ENCODE peak calls at places on chromosomes 6 and 20, in four cellular contexts. U is A549, B is transverse colon, Y is HepG2. D is an unnamed sample.

GRCh38 chr6:151078655-151079054 is 161.1 kb upstream of the AKAP12 start:
- DNase-seq in U (no peak), B (no peak), Y (no peak), D (no peak)

GRCh38 chr20:35700625-35701148 is 1.5 kb downstream of the ROMO1 start:
- DNase-seq in U (peak; percentile 22), B (no peak), Y (no peak), D (peak; percentile 18)

GRCh38 chr6:62009445-62009844 is 276.6 kb downstream of the KHDRBS2 start:
- DNase-seq in U (no peak), B (no peak), Y (no peak), D (no peak)

GRCh38 chr20:36097331-36097730 is 57.2 kb upstream of the EPB41L1 start:
- DNase-seq in U (no peak), B (peak; percentile 64), Y (no peak), D (no peak)

GRCh38 chr6:46816626-46817025 is 23.4 kb downstream of the MEP1A start:
- DNase-seq in U (no peak), B (no peak), Y (no peak), D (no peak)

GRCh38 chr6:96777113-96777512 is 60.2 kb downstream of the GPR63 start:
- DNase-seq in U (no peak), B (no peak), Y (no peak), D (no peak)

GRCh38 chr20:45100563-45101245 is at the start of gene KCNS1:
- DNase-seq in U (no peak), B (no peak), Y (peak; percentile 25), D (no peak)

GRCh38 chr6:154232013-154232920 is 124.3 kb downstream of the IPCEF1 start:
- DNase-seq in U (no peak), B (no peak), Y (no peak), D (no peak)

GRCh38 chr6:123986938-123987337 is 183.3 kb downstream of the NKAIN2 start:
- DNase-seq in U (no peak), B (no peak), Y (no peak), D (no peak)

GRCh38 chr6:26596579-26597388 is at the start of gene ABT1:
- DNase-seq in U (peak; percentile 88), B (peak; percentile 98), Y (peak; percentile 99), D (peak; percentile 98)
- TF ChIP-seq EP300 in U (no peak), B (no peak), Y (peak; percentile 42), D (peak; percentile 19)

DNA sequence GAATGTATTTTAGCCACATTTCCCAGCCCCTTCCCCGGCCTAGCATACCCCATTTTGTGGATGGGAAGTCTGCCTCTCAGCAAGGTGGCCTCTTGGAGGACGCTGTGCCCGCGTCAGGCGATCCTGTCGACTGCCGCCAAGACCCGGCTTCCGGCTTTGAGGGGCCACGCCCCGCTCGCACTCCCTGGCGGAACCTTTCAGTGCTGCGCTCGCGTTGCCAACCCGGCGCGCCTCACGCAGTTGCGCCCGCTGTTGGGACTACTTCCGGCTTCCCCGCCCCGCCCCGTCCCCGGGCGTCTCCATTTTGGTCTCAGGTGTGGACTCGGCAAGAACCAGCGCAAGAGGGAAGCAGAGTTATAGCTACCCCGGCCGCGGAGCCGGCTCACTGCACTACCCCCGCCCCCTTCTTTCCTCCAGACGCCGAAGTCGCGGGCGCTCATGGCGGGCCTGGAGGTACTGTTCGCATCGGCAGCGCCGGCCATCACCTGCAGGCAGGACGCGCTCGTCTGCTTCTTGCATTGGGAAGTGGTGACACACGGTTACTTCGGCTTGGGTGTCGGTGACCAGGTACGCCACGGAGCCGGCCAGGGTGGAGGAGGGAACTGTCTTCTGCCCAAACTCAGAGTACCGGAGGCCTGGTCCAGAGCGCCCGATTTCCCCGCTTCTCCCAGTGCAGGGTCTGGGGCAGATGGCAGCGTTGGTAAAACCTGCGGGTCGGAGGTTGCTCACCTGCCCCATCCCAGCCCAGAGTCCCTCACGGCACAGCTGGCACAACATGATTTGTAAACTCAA is at the start of gene PSMF1:
- DNase-seq in U (peak; percentile 96), B (peak; percentile 96), Y (peak; percentile 92), D (peak; percentile 98)
- TF ChIP-seq EP300 in U (no peak), B (no peak), Y (peak; percentile 73), D (no peak)

GRCh38 chr20:38961530-38962043 is 557 bp upstream of the DHX35 start:
- DNase-seq in U (peak; percentile 17), B (no peak), Y (no peak), D (no peak)
- TF ChIP-seq EP300 in U (no peak), B (no peak), Y (no peak), D (no peak)

GRCh38 chr6:105428342-105428957 is 25.6 kb upstream of the PREP start:
- DNase-seq in U (no peak), B (no peak), Y (peak; percentile 92), D (no peak)
- TF ChIP-seq EP300 in U (no peak), B (no peak), Y (peak; percentile 76), D (no peak)

GRCh38 chr6:132867055-132867454 is 52.7 kb downstream of the RPS12 start:
- DNase-seq in U (no peak), B (no peak), Y (no peak), D (no peak)

GRCh38 chr6:132863895-132864294 is 49.5 kb downstream of the RPS12 start:
- DNase-seq in U (no peak), B (no peak), Y (no peak), D (no peak)

GRCh38 chr6:132868057-132868456 is 53.7 kb downstream of the RPS12 start:
- DNase-seq in U (no peak), B (no peak), Y (no peak), D (no peak)

GRCh38 chr6:132860254-132860653 is 45.9 kb downstream of the RPS12 start:
- DNase-seq in U (no peak), B (no peak), Y (no peak), D (no peak)

DNA sequence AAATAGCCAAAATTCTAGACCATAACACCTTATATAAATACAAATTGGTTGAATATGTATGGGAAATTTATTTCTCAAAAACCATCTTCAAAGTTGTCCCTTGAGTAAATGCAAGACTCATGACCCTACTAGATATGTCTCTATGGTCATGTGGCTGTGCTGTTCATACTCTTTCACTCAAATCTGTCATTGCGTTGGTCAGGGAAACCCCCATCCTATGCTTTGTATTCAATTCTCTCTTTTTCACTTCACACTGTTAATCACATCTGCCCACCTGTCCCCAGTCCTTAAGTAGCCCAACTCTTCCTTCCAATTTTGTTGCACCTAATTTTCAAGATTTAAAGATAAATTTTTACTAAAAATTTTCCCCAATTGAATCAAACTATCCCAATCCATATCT is 51.0 kb downstream of the RPS12 start:
- DNase-seq in U (no peak), B (no peak), Y (no peak), D (no peak)
- TF ChIP-seq EP300 in U (no peak), B (no peak), Y (no peak), D (no peak)

D was measured in stomach.